ENCODE peak calls at places on chromosome 19, in nine cellular contexts. One of them, this sample, is unnamed.

GRCh38 chr19:48461982-48462655 is 6.7 kb downstream of the KCNJ14 start:
- DNase-seq in CD4-positive, alpha-beta T cell: no peak
- DNase-seq in neural progenitor cell: peak
- DNase-seq in A549: no peak
- DNase-seq in left lung: peak
- DNase-seq in type B pancreatic cell: no peak
- DNase-seq in HFF-Myc: no peak
- DNase-seq in IMR-90: no peak
- DNase-seq in CD8-positive, alpha-beta T cell: no peak
- DNase-seq in this sample: no peak

GRCh38 chr19:11373166-11373884 is 1.1 kb upstream of the SWSAP1 start:
- DNase-seq in CD4-positive, alpha-beta T cell: no peak
- DNase-seq in neural progenitor cell: peak
- DNase-seq in A549: no peak
- DNase-seq in left lung: no peak
- DNase-seq in type B pancreatic cell: no peak
- DNase-seq in HFF-Myc: no peak
- DNase-seq in IMR-90: no peak
- DNase-seq in CD8-positive, alpha-beta T cell: no peak
- DNase-seq in this sample: peak

GRCh38 chr19:30293051-30293785 is 79.0 kb upstream of the ZNF536 start:
- DNase-seq in CD4-positive, alpha-beta T cell: no peak
- DNase-seq in neural progenitor cell: no peak
- DNase-seq in A549: no peak
- DNase-seq in left lung: no peak
- DNase-seq in type B pancreatic cell: no peak
- DNase-seq in HFF-Myc: no peak
- DNase-seq in IMR-90: no peak
- DNase-seq in CD8-positive, alpha-beta T cell: no peak
- DNase-seq in this sample: no peak

GRCh38 chr19:55500368-55500952 is 12.2 kb downstream of the SSC5D start:
- DNase-seq in CD4-positive, alpha-beta T cell: no peak
- DNase-seq in neural progenitor cell: no peak
- DNase-seq in A549: no peak
- DNase-seq in left lung: peak
- DNase-seq in type B pancreatic cell: no peak
- DNase-seq in HFF-Myc: no peak
- DNase-seq in IMR-90: no peak
- DNase-seq in CD8-positive, alpha-beta T cell: no peak
- DNase-seq in this sample: no peak

GRCh38 chr19:4456843-4457653 is 546 bp downstream of the UBXN6 start:
- DNase-seq in CD4-positive, alpha-beta T cell: peak
- DNase-seq in neural progenitor cell: peak
- DNase-seq in A549: peak
- DNase-seq in left lung: no peak
- DNase-seq in type B pancreatic cell: peak
- DNase-seq in HFF-Myc: no peak
- DNase-seq in IMR-90: peak
- DNase-seq in CD8-positive, alpha-beta T cell: no peak
- DNase-seq in this sample: peak

GRCh38 chr19:7417671-7418324 is 69.1 kb downstream of the ARHGEF18 start:
- DNase-seq in CD4-positive, alpha-beta T cell: no peak
- DNase-seq in neural progenitor cell: no peak
- DNase-seq in A549: no peak
- DNase-seq in left lung: no peak
- DNase-seq in type B pancreatic cell: no peak
- DNase-seq in HFF-Myc: no peak
- DNase-seq in IMR-90: peak
- DNase-seq in CD8-positive, alpha-beta T cell: no peak
- DNase-seq in this sample: no peak

GRCh38 chr19:4089400-4089908 is 22.8 kb upstream of the ZBTB7A start:
- DNase-seq in CD4-positive, alpha-beta T cell: peak
- DNase-seq in neural progenitor cell: no peak
- DNase-seq in A549: no peak
- DNase-seq in left lung: peak
- DNase-seq in type B pancreatic cell: no peak
- DNase-seq in HFF-Myc: no peak
- DNase-seq in IMR-90: no peak
- DNase-seq in CD8-positive, alpha-beta T cell: peak
- DNase-seq in this sample: no peak

GRCh38 chr19:51915324-51915867 is 10.6 kb upstream of the ZNF649 start:
- DNase-seq in CD4-positive, alpha-beta T cell: no peak
- DNase-seq in neural progenitor cell: no peak
- DNase-seq in A549: no peak
- DNase-seq in left lung: no peak
- DNase-seq in type B pancreatic cell: no peak
- DNase-seq in HFF-Myc: no peak
- DNase-seq in IMR-90: no peak
- DNase-seq in CD8-positive, alpha-beta T cell: no peak
- DNase-seq in this sample: no peak

GRCh38 chr19:10420444-10421239 is at the start of gene PDE4A:
- DNase-seq in CD4-positive, alpha-beta T cell: peak
- DNase-seq in neural progenitor cell: peak
- DNase-seq in A549: peak
- DNase-seq in left lung: peak
- DNase-seq in type B pancreatic cell: no peak
- DNase-seq in HFF-Myc: no peak
- DNase-seq in IMR-90: no peak
- DNase-seq in CD8-positive, alpha-beta T cell: peak
- DNase-seq in this sample: no peak

GRCh38 chr19:3543150-3544053 is 4.4 kb downstream of the TEKTIP1 start:
- DNase-seq in CD4-positive, alpha-beta T cell: no peak
- DNase-seq in neural progenitor cell: no peak
- DNase-seq in A549: no peak
- DNase-seq in left lung: no peak
- DNase-seq in type B pancreatic cell: no peak
- DNase-seq in HFF-Myc: no peak
- DNase-seq in IMR-90: no peak
- DNase-seq in CD8-positive, alpha-beta T cell: no peak
- DNase-seq in this sample: no peak

GRCh38 chr19:46271488-46272197 is 25.2 kb upstream of the HIF3A start:
- DNase-seq in CD4-positive, alpha-beta T cell: no peak
- DNase-seq in neural progenitor cell: no peak
- DNase-seq in A549: peak
- DNase-seq in left lung: no peak
- DNase-seq in type B pancreatic cell: no peak
- DNase-seq in HFF-Myc: no peak
- DNase-seq in IMR-90: peak
- DNase-seq in CD8-positive, alpha-beta T cell: no peak
- DNase-seq in this sample: no peak

GRCh38 chr19:16532440-16533273 is 9.6 kb downstream of the CHERP start:
- DNase-seq in CD4-positive, alpha-beta T cell: no peak
- DNase-seq in neural progenitor cell: no peak
- DNase-seq in A549: no peak
- DNase-seq in left lung: no peak
- DNase-seq in type B pancreatic cell: no peak
- DNase-seq in HFF-Myc: no peak
- DNase-seq in IMR-90: no peak
- DNase-seq in CD8-positive, alpha-beta T cell: no peak
- DNase-seq in this sample: no peak

GRCh38 chr19:7415163-7415856 is 66.6 kb downstream of the ARHGEF18 start:
- DNase-seq in CD4-positive, alpha-beta T cell: no peak
- DNase-seq in neural progenitor cell: no peak
- DNase-seq in A549: no peak
- DNase-seq in left lung: no peak
- DNase-seq in type B pancreatic cell: no peak
- DNase-seq in HFF-Myc: no peak
- DNase-seq in IMR-90: peak
- DNase-seq in CD8-positive, alpha-beta T cell: no peak
- DNase-seq in this sample: no peak

GRCh38 chr19:57279418-57280164 is 694 bp upstream of the ZNF460 start:
- DNase-seq in CD4-positive, alpha-beta T cell: peak
- DNase-seq in neural progenitor cell: peak
- DNase-seq in A549: peak
- DNase-seq in left lung: peak
- DNase-seq in type B pancreatic cell: peak
- DNase-seq in HFF-Myc: peak
- DNase-seq in IMR-90: peak
- DNase-seq in CD8-positive, alpha-beta T cell: peak
- DNase-seq in this sample: peak

GRCh38 chr19:19170053-19170945 is at the start of gene MEF2B:
- DNase-seq in CD4-positive, alpha-beta T cell: peak
- DNase-seq in neural progenitor cell: peak
- DNase-seq in A549: no peak
- DNase-seq in left lung: peak
- DNase-seq in type B pancreatic cell: peak
- DNase-seq in HFF-Myc: no peak
- DNase-seq in IMR-90: peak
- DNase-seq in CD8-positive, alpha-beta T cell: peak
- DNase-seq in this sample: peak

GRCh38 chr19:51075998-51076397 is 6.7 kb downstream of the KLK14 start:
- DNase-seq in CD4-positive, alpha-beta T cell: no peak
- DNase-seq in neural progenitor cell: no peak
- DNase-seq in A549: no peak
- DNase-seq in left lung: no peak
- DNase-seq in type B pancreatic cell: no peak
- DNase-seq in HFF-Myc: no peak
- DNase-seq in IMR-90: no peak
- DNase-seq in CD8-positive, alpha-beta T cell: no peak
- DNase-seq in this sample: no peak

GRCh38 chr19:48506138-48506733 is 5.4 kb downstream of the LMTK3 start:
- DNase-seq in CD4-positive, alpha-beta T cell: no peak
- DNase-seq in neural progenitor cell: peak
- DNase-seq in A549: no peak
- DNase-seq in left lung: no peak
- DNase-seq in type B pancreatic cell: no peak
- DNase-seq in HFF-Myc: no peak
- DNase-seq in IMR-90: peak
- DNase-seq in CD8-positive, alpha-beta T cell: no peak
- DNase-seq in this sample: no peak

GRCh38 chr19:13260883-13261653 is 110.9 kb downstream of the IER2 start:
- DNase-seq in CD4-positive, alpha-beta T cell: no peak
- DNase-seq in neural progenitor cell: no peak
- DNase-seq in A549: peak
- DNase-seq in left lung: no peak
- DNase-seq in type B pancreatic cell: no peak
- DNase-seq in HFF-Myc: peak
- DNase-seq in IMR-90: peak
- DNase-seq in CD8-positive, alpha-beta T cell: no peak
- DNase-seq in this sample: no peak
- TF ChIP-seq CTCF in CD4-positive, alpha-beta T cell: no peak
- TF ChIP-seq CTCF in neural progenitor cell: no peak
- TF ChIP-seq CTCF in A549: no peak
- TF ChIP-seq CTCF in left lung: no peak
- TF ChIP-seq CTCF in type B pancreatic cell: no peak
- TF ChIP-seq CTCF in HFF-Myc: no peak
- TF ChIP-seq CTCF in IMR-90: peak
- TF ChIP-seq CTCF in CD8-positive, alpha-beta T cell: no peak
- TF ChIP-seq CTCF in this sample: no peak

GRCh38 chr19:39540333-39540673 is 342 bp upstream of the EID2 start:
- DNase-seq in CD4-positive, alpha-beta T cell: no peak
- DNase-seq in neural progenitor cell: no peak
- DNase-seq in A549: no peak
- DNase-seq in left lung: no peak
- DNase-seq in type B pancreatic cell: no peak
- DNase-seq in HFF-Myc: no peak
- DNase-seq in IMR-90: no peak
- DNase-seq in CD8-positive, alpha-beta T cell: no peak
- DNase-seq in this sample: no peak
- TF ChIP-seq CTCF in CD4-positive, alpha-beta T cell: peak
- TF ChIP-seq CTCF in neural progenitor cell: no peak
- TF ChIP-seq CTCF in A549: peak
- TF ChIP-seq CTCF in left lung: no peak
- TF ChIP-seq CTCF in type B pancreatic cell: peak
- TF ChIP-seq CTCF in HFF-Myc: no peak
- TF ChIP-seq CTCF in IMR-90: no peak
- TF ChIP-seq CTCF in CD8-positive, alpha-beta T cell: peak
- TF ChIP-seq CTCF in this sample: no peak

GRCh38 chr19:21483589-21484170 is 21.7 kb upstream of the ZNF429 start:
- DNase-seq in CD4-positive, alpha-beta T cell: peak
- DNase-seq in neural progenitor cell: peak
- DNase-seq in A549: no peak
- DNase-seq in left lung: peak
- DNase-seq in type B pancreatic cell: no peak
- DNase-seq in HFF-Myc: peak
- DNase-seq in IMR-90: no peak
- DNase-seq in CD8-positive, alpha-beta T cell: peak
- DNase-seq in this sample: no peak

GRCh38 chr19:21484631-21485030 is 20.8 kb upstream of the ZNF429 start:
- DNase-seq in CD4-positive, alpha-beta T cell: no peak
- DNase-seq in neural progenitor cell: no peak
- DNase-seq in A549: no peak
- DNase-seq in left lung: no peak
- DNase-seq in type B pancreatic cell: no peak
- DNase-seq in HFF-Myc: no peak
- DNase-seq in IMR-90: no peak
- DNase-seq in CD8-positive, alpha-beta T cell: no peak
- DNase-seq in this sample: no peak

GRCh38 chr19:21487969-21488368 is 17.4 kb upstream of the ZNF429 start:
- DNase-seq in CD4-positive, alpha-beta T cell: no peak
- DNase-seq in neural progenitor cell: no peak
- DNase-seq in A549: no peak
- DNase-seq in left lung: no peak
- DNase-seq in type B pancreatic cell: no peak
- DNase-seq in HFF-Myc: no peak
- DNase-seq in IMR-90: no peak
- DNase-seq in CD8-positive, alpha-beta T cell: no peak
- DNase-seq in this sample: no peak

GRCh38 chr19:21482863-21483276 is 22.5 kb upstream of the ZNF429 start:
- DNase-seq in CD4-positive, alpha-beta T cell: peak
- DNase-seq in neural progenitor cell: peak
- DNase-seq in A549: no peak
- DNase-seq in left lung: peak
- DNase-seq in type B pancreatic cell: no peak
- DNase-seq in HFF-Myc: no peak
- DNase-seq in IMR-90: no peak
- DNase-seq in CD8-positive, alpha-beta T cell: peak
- DNase-seq in this sample: no peak
- TF ChIP-seq CTCF in CD4-positive, alpha-beta T cell: peak
- TF ChIP-seq CTCF in neural progenitor cell: peak
- TF ChIP-seq CTCF in A549: no peak
- TF ChIP-seq CTCF in left lung: peak
- TF ChIP-seq CTCF in type B pancreatic cell: peak
- TF ChIP-seq CTCF in HFF-Myc: peak
- TF ChIP-seq CTCF in IMR-90: peak
- TF ChIP-seq CTCF in CD8-positive, alpha-beta T cell: peak
- TF ChIP-seq CTCF in this sample: peak

DNA sequence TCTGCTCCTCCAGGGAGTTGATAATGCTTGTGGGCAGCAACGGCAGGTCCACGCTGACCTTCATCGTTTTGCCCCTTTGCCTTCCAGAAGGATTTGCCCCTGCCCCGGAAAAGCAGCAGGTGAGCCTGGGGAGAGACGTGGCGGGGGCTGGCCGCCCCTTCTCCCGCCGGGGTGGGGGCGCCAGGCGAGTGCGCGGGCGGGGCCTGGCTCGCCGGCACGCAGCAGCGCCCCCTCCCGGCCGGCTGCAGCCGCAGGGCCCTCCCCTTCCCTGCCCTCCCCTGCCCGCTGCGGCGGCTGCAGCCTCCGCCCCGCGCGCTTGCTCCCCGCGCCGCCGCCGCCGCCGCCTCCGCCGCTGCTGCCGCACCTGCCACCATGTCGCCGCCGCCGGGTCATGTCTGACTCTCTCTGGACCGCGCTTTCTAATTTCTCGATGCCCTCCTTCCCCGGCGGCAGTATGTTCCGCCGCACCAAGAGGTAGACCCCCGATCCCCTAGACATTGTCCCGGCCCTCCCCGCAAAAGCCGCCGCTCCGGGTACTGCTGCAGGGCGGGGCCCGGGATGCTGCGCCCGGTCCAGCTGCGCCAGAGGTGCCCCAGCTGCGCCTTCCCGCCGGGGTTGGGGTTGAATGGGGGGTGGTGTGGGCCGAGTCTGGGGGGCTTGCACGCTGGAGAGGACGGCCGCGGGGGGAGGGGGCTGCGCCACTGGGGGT is at the start of gene MAST1:
- DNase-seq in CD4-positive, alpha-beta T cell: peak
- DNase-seq in neural progenitor cell: peak
- DNase-seq in A549: no peak
- DNase-seq in left lung: peak
- DNase-seq in type B pancreatic cell: peak
- DNase-seq in HFF-Myc: no peak
- DNase-seq in IMR-90: no peak
- DNase-seq in CD8-positive, alpha-beta T cell: peak
- DNase-seq in this sample: peak
- TF ChIP-seq CTCF in CD4-positive, alpha-beta T cell: no peak
- TF ChIP-seq CTCF in neural progenitor cell: peak
- TF ChIP-seq CTCF in A549: peak
- TF ChIP-seq CTCF in left lung: peak
- TF ChIP-seq CTCF in type B pancreatic cell: peak
- TF ChIP-seq CTCF in HFF-Myc: no peak
- TF ChIP-seq CTCF in IMR-90: peak
- TF ChIP-seq CTCF in CD8-positive, alpha-beta T cell: peak
- TF ChIP-seq CTCF in this sample: peak

This sample was measured in progenitor cell of endocrine pancreas.